ENCODE peak calls at places on chromosomes 4 and X, in four cellular contexts. G, L, B and E are unnamed samples.

GRCh38 chrX:153845842-153846241 is 15.5 kb upstream of the PDZD4 start:
- DNase-seq in G (peak), B (no peak), L (no peak), E (peak)

GRCh38 chr4:89129080-89129640 is 17.8 kb downstream of the TIGD2 start:
- DNase-seq in G (no peak), B (no peak), L (no peak), E (peak)

GRCh38 chrX:104136241-104137019 is 20.4 kb downstream of the SLC25A53 start:
- DNase-seq in G (peak), L (peak), B (no peak), E (peak)

GRCh38 chr4:186946682-186947294 is 223.1 kb upstream of the FAT1 start:
- DNase-seq in G (peak), L (no peak), B (no peak), E (no peak)

GRCh38 chr4:8468746-8469535 is 28.4 kb downstream of the TRMT44 start:
- DNase-seq in L (peak), G (peak), B (peak), E (peak)

GRCh38 chrX:71989768-71990167 is 79.1 kb downstream of the NHSL2 start:
- DNase-seq in B (peak), G (peak), L (no peak), E (no peak)

GRCh38 chrX:17413228-17413627 is 38.2 kb downstream of the NHS start:
- DNase-seq in L (no peak), G (peak), B (no peak), E (peak)

GRCh38 chr4:6221851-6222760 is 21.8 kb upstream of the JAKMIP1 start:
- DNase-seq in B (no peak), L (peak), G (peak), E (no peak)

GRCh38 chr4:163540977-163541376 is 46.5 kb downstream of the TMA16 start:
- DNase-seq in L (no peak), G (peak), B (no peak), E (peak)

GRCh38 chrX:97524997-97525396 is 641.3 kb downstream of the RPA4 start:
- DNase-seq in G (peak), L (no peak), B (no peak), E (no peak)

GRCh38 chr4:141860974-141861373 is 224.6 kb downstream of the IL15 start:
- DNase-seq in B (no peak), L (no peak), G (peak), E (no peak)

GRCh38 chr4:27007507-27007906 is 146.9 kb downstream of the STIM2 start:
- DNase-seq in G (no peak), B (no peak), L (no peak), E (peak)

GRCh38 chr4:144556636-144557035 is 89.3 kb upstream of the HHIP start:
- DNase-seq in B (no peak), L (no peak), G (no peak), E (no peak)

GRCh38 chr4:127734976-127735375 is 4.8 kb downstream of the SLC25A31 start:
- DNase-seq in G (no peak), B (no peak), L (no peak), E (no peak)

GRCh38 chrX:53128097-53128749 is 34.3 kb downstream of the KANTR start:
- DNase-seq in B (no peak), L (no peak), G (no peak), E (peak)

GRCh38 chr4:26022346-26022891 is 108.4 kb downstream of the SMIM20 start:
- DNase-seq in L (no peak), B (no peak), G (peak), E (peak)

GRCh38 chr4:15327311-15328298 is 100.2 kb upstream of the C1QTNF7 start:
- DNase-seq in G (no peak), L (no peak), B (peak), E (peak)

GRCh38 chrX:103831342-103831802 is 685 bp downstream of the RAB9B start:
- DNase-seq in L (no peak), B (no peak), G (peak), E (no peak)

GRCh38 chr4:16670726-16671125 is 227.7 kb downstream of the LDB2 start:
- DNase-seq in L (no peak), G (no peak), B (no peak), E (no peak)

GRCh38 chrX:111376897-111377601 is 34.9 kb downstream of the DCX start:
- DNase-seq in G (no peak), L (no peak), B (no peak), E (no peak)

GRCh38 chr4:78551420-78552351 is at the start of gene ANXA3:
- DNase-seq in L (no peak), B (no peak), G (peak), E (no peak)

GRCh38 chrX:118329179-118329578 is 16.7 kb upstream of the WDR44 start:
- DNase-seq in G (no peak), B (no peak), L (no peak), E (no peak)

GRCh38 chr4:52861879-52862604 is at the start of gene RASL11B:
- DNase-seq in G (peak), L (peak), B (peak), E (peak)

GRCh38 chr4:103046416-103047290 is 27.1 kb upstream of the SLC9B1 start:
- DNase-seq in G (peak), L (peak), B (no peak), E (peak)

GRCh38 chr4:20580907-20581306 is 119.4 kb upstream of the PACRGL start:
- DNase-seq in G (no peak), L (no peak), B (no peak), E (no peak)

GRCh38 chr4:25847329-25847728 is 15.5 kb downstream of the SEL1L3 start:
- DNase-seq in L (no peak), G (no peak), B (no peak), E (no peak)

GRCh38 chrX:30215357-30215843 is at the start of gene MAGEB2:
- DNase-seq in B (no peak), L (no peak), G (no peak), E (no peak)

GRCh38 chrX:147900349-147900748 is 11.4 kb upstream of the FMR1 start:
- DNase-seq in G (no peak), B (no peak), L (no peak), E (no peak)

GRCh38 chr4:37476691-37477090 is 209.5 kb downstream of the RELL1 start:
- DNase-seq in L (no peak), G (no peak), B (no peak), E (no peak)

GRCh38 chrX:120419465-120419864 is 49.6 kb downstream of the LAMP2 start:
- DNase-seq in G (no peak), L (no peak), B (no peak), E (peak)

GRCh38 chr4:8053688-8054449 is 104.7 kb downstream of the ABLIM2 start:
- DNase-seq in L (no peak), G (no peak), B (no peak), E (no peak)

GRCh38 chr4:47930971-47931804 is 16.8 kb upstream of the NFXL1 start:
- DNase-seq in B (no peak), L (peak), G (peak), E (peak)

GRCh38 chr4:141659539-141659938 is 23.2 kb downstream of the IL15 start:
- DNase-seq in G (no peak), B (no peak), L (no peak), E (no peak)

GRCh38 chrX:129493643-129494042 is 29.6 kb downstream of the SMARCA1 start:
- DNase-seq in G (peak), B (no peak), L (no peak), E (peak)

GRCh38 chrX:106684207-106684606 is 42.3 kb upstream of the RNF128 start:
- DNase-seq in G (peak), L (no peak), B (no peak), E (no peak)

GRCh38 chrX:22196151-22196550 is 76.6 kb upstream of the CBLL2 start:
- DNase-seq in L (no peak), B (no peak), G (no peak), E (peak)

GRCh38 chr4:1234296-1234695 is 14.6 kb downstream of the CTBP1 start:
- DNase-seq in G (peak), B (no peak), L (no peak), E (peak)

GRCh38 chrX:15410430-15410829 is 26.2 kb upstream of the VEGFD start:
- DNase-seq in G (no peak), B (no peak), L (no peak), E (no peak)

GRCh38 chrX:134712272-134712671 is 54.0 kb upstream of the PLAC1 start:
- DNase-seq in L (no peak), G (no peak), B (no peak), E (no peak)
- TF ChIP-seq CTCF in L (no peak), G (no peak), B (no peak), E (no peak)

GRCh38 chr4:149572711-149573110 is 242.9 kb downstream of the IQCM start:
- DNase-seq in B (no peak), G (no peak), L (no peak), E (no peak)

DNA sequence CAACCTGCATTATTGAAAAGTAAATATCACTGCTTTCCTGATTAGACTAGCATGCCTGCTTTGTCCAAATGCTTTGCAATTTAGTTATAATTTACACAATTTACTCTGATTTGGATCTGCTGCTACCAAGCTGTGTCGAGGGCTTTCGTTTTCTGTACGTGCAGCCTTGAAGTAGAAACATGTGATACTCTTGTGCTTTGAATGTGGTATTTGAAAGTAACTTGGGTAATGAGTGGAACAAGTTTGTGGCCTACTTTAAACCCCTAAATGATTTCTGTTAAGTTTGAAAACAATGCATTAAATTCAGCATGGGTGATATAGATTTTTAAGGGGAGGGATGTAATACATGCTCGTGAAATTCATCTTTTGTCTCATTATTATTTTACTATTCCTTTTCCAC is 240.7 kb downstream of the IQCM start:
- DNase-seq in B (no peak), G (peak), L (no peak), E (no peak)
- H3K4me3 ChIP-seq in B (no peak), G (no peak), L (no peak), E (no peak)

GRCh38 chr4:73885570-73886230 is 16.5 kb downstream of the CXCL1 start:
- DNase-seq in G (no peak), L (no peak), B (no peak), E (no peak)
- TF ChIP-seq CTCF in G (no peak), L (no peak), B (no peak), E (no peak)

GRCh38 chr4:83281326-83281725 is 3.3 kb downstream of the COQ2 start:
- DNase-seq in G (no peak), B (no peak), L (no peak), E (no peak)
- H3K4me3 ChIP-seq in G (no peak), B (no peak), L (no peak), E (no peak)

GRCh38 chrX:123175366-123176122 is 8.5 kb upstream of the GRIA3 start:
- DNase-seq in G (no peak), B (no peak), L (no peak), E (no peak)

GRCh38 chrX:123171781-123172180 is 12.3 kb upstream of the GRIA3 start:
- DNase-seq in G (peak), L (no peak), B (no peak), E (peak)

GRCh38 chrX:123169247-123169901 is 14.7 kb upstream of the GRIA3 start:
- DNase-seq in B (no peak), G (peak), L (no peak), E (no peak)

GRCh38 chrX:123172874-123173273 is 11.2 kb upstream of the GRIA3 start:
- DNase-seq in G (no peak), L (no peak), B (no peak), E (no peak)

GRCh38 chrX:123173833-123174232 is 10.2 kb upstream of the GRIA3 start:
- DNase-seq in L (no peak), G (peak), B (no peak), E (no peak)
- TF ChIP-seq CTCF in L (peak), G (no peak), B (no peak), E (peak)

GRCh38 chr4:41750624-41751324 is 2.2 kb upstream of the PHOX2B start:
- DNase-seq in L (no peak), B (no peak), G (no peak), E (no peak)
- H3K4me3 ChIP-seq in L (no peak), B (no peak), G (no peak), E (no peak)

GRCh38 chrX:107775734-107776511 is at the start of gene TSC22D3:
- DNase-seq in G (peak), L (peak), B (peak), E (peak)
- TF ChIP-seq CTCF in G (no peak), L (no peak), B (peak), E (no peak)

DNA sequence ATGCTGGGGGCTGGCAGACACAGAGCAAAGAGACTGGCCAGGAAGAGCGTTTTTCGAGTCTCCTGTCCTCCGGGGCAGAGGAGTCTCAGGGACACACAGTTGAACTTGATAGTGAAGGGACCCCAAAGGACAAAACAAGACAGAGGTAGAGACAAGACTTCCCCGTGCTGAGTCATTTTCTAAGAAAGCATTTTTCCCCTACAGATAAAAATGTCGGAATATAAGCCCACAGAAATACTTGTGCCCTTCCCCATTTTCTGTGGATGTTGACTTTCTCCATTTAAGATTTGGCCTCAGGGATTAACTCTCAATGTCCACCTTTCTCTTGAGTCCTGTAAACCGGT is 523 bp upstream of the BTK start:
- DNase-seq in G (no peak), B (no peak), L (no peak), E (no peak)
- H3K4me3 ChIP-seq in G (no peak), B (no peak), L (no peak), E (no peak)

DNA sequence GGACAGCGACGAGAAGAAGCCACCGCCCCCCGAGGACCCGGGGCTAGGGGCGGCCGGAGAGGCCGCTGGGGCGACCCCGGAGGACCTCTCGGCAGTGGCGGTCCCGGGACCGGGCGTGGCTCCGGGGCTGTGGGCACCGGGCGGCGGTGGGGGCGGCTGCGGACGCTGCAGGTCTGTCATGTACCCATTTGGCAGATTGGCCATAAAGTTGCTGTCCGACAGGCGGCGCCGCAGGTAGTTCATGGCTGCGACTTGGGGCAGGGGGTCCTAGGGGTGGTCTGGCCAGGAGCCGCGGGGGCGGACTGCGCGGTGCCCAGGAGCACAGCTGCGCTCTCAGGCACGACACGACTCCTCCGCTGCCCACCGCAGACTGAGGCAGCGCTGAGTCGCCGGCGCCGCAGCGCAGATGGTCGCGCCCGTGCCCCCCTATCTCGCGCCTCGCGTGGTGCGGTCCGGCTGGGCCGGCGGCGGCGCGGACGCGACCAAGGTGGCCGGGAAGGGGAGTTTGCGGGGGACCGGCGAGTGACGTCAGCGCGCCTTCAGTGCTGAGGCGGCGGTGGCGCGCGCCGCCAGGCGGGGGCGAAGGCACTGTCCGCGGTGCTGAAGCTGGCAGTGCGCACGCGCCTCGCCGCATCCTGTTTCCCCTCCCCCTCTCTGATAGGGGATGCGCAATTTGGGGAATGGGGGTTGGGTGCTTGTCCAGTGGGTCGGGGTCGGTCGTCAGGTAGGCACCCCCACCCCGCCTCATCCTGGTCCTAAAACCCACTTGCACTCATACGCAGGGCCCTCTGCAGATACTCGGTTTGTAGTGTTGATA is at the start of gene SYN1:
- DNase-seq in L (peak), B (peak), G (peak), E (peak)
- TF ChIP-seq CTCF in L (no peak), B (no peak), G (no peak), E (no peak)

DNA sequence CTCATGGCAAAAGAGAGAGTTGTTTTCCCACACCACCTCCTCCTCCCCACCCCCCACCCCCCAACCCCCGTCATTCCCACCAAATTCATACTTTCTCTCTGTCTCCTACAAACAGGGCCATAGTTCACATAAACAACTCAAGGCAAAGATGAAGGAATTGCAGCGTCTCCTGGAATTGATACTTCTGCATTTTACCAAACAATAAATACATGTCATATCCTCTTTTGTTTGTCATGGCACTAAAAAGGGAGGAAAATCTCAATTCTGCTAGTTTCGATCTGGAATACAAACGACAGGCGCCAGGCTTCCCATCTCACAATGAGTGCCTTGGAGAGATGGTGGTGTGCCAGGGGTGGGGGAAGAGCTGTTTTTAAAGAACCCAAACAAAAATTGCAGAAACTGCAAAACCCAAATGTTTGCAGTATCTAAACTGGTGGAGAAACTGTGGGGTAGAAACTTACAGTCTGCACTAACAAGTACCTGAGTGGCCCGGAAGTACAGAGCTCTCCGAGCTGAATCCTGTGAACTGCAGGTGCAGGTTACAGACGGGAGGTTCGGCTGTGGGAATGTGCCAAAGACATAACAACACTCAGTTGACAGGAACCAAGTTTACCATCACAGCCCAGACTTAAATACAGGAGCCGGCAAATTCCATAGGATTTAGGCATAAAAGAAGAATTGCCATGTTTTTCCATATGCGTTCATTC is 53.0 kb upstream of the KLF3 start:
- DNase-seq in L (no peak), G (no peak), B (no peak), E (no peak)
- H3K4me3 ChIP-seq in L (no peak), G (no peak), B (peak), E (no peak)